ENCODE peak calls at places on chromosomes 12 and 14, in eight cellular contexts. Z, K, U, F, H, R, I and P are unnamed samples.

GRCh38 chr14:74035556-74035955 is 16.4 kb downstream of the BBOF1 start:
- DNase-seq in I (peak; percentile 62), F (no peak), Z (no peak), U (no peak), K (no peak), R (no peak), H (no peak), P (no peak)

GRCh38 chr14:52755607-52756316 is 25.8 kb downstream of the STYX start:
- DNase-seq in H (no peak), I (no peak), R (no peak), F (no peak), U (no peak), Z (peak; percentile 19), K (no peak), P (no peak)

GRCh38 chr12:68370006-68370590 is 37.9 kb upstream of the MDM1 start:
- DNase-seq in F (no peak), Z (no peak), I (no peak), H (no peak), U (no peak), K (no peak), R (no peak), P (no peak)

GRCh38 chr12:68815928-68816800 is 8.2 kb downstream of the MDM2 start:
- DNase-seq in K (no peak), Z (no peak), R (no peak), H (no peak), I (no peak), U (no peak), F (no peak), P (no peak)

GRCh38 chr12:126547905-126548304 is 1482.7 kb downstream of the AACS start:
- DNase-seq in H (no peak), R (no peak), Z (no peak), F (no peak), K (no peak), I (no peak), U (no peak), P (no peak)

GRCh38 chr14:67538501-67538900 is 5.4 kb downstream of the PLEKHH1 start:
- DNase-seq in H (no peak), I (peak; percentile 59), K (no peak), F (no peak), U (no peak), Z (no peak), R (no peak), P (no peak)

GRCh38 chr12:108939594-108939993 is 59.7 kb downstream of the DAO start:
- DNase-seq in U (no peak), F (peak; percentile 11), Z (peak; percentile 34), H (no peak), K (no peak), R (no peak), I (peak; percentile 15), P (no peak)

GRCh38 chr14:37695836-37696235 is 100.4 kb downstream of the TTC6 start:
- DNase-seq in K (no peak), F (no peak), R (no peak), I (no peak), H (no peak), Z (no peak), U (no peak), P (no peak)

GRCh38 chr12:15591811-15592210 is 197.4 kb downstream of the EPS8 start:
- DNase-seq in R (no peak), F (no peak), U (no peak), K (peak; percentile 30), Z (no peak), H (no peak), I (no peak), P (no peak)

GRCh38 chr12:100404769-100405407 is 48.0 kb downstream of the SLC17A8 start:
- DNase-seq in I (peak; percentile 76), Z (peak; percentile 58), H (peak; percentile 70), K (no peak), R (peak; percentile 65), F (peak; percentile 62), U (no peak), P (peak; percentile 73)

GRCh38 chr12:121284551-121285390 is 11.7 kb downstream of the CAMKK2 start:
- DNase-seq in U (no peak), F (no peak), Z (no peak), H (no peak), K (no peak), I (no peak), R (no peak), P (peak; percentile 63)

GRCh38 chr14:102390064-102390463 is 27.3 kb downstream of the TECPR2 start:
- DNase-seq in Z (no peak), I (no peak), F (no peak), K (no peak), R (no peak), U (no peak), H (no peak), P (no peak)

GRCh38 chr12:130041983-130042812 is 120.1 kb upstream of the FZD10 start:
- DNase-seq in R (peak; percentile 79), F (no peak), U (no peak), I (peak; percentile 78), Z (peak; percentile 80), H (no peak), K (no peak), P (peak; percentile 81)

GRCh38 chr12:102638777-102639176 is 158.4 kb upstream of the IGF1 start:
- DNase-seq in H (no peak), U (no peak), I (no peak), R (no peak), F (peak; percentile 26), K (no peak), Z (no peak), P (no peak)

GRCh38 chr12:28108599-28108998 is 81.7 kb upstream of the CCDC91 start:
- DNase-seq in Z (no peak), R (no peak), I (no peak), F (peak; percentile 69), H (no peak), U (no peak), K (no peak), P (no peak)

GRCh38 chr12:1936406-1937320 is 18.2 kb upstream of the CACNA2D4 start:
- DNase-seq in U (peak; percentile 65), H (no peak), K (peak; percentile 60), F (no peak), R (peak; percentile 70), Z (peak; percentile 70), I (no peak), P (peak; percentile 87)

GRCh38 chr14:54182419-54183040 is 214.3 kb upstream of the CDKN3 start:
- DNase-seq in R (no peak), H (no peak), Z (no peak), I (no peak), U (no peak), K (no peak), F (no peak), P (no peak)

GRCh38 chr14:76348898-76349297 is 27.0 kb upstream of the ESRRB start:
- DNase-seq in H (peak; percentile 47), K (peak; percentile 80), Z (no peak), R (peak; percentile 69), I (no peak), F (no peak), U (peak; percentile 25), P (no peak)

DNA sequence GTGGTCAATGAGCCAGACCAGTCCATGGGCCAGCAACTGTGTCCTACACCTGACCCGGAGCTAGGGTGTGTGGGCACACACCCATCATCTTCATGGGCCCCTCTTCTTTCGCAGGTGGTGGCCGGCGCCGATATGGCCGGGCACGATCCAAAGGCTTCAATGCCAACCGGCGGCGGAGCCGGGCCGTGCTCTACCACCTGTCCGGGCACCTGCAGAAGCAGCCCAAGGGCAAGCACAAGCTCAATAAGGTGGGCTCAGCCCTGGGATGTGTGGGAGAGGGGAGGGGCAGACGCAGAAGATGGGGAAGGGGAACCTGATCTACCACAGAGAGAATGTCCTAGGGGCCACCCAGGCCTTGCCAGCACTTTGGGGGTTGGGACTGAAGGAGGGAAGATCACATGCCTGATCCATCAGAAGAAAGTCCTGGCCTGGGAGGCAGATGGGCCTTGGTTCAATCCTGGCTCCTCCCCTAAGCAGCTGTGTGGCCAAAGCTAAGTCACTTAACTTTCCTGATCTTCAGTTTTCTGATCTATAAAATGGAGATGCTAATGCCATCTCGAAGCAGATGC is 3.8 kb downstream of the KCNH3 start:
- DNase-seq in K (no peak), I (peak; percentile 33), U (peak; percentile 8), R (no peak), Z (no peak), H (no peak), F (no peak), P (no peak)
- H3K27me3 ChIP-seq in K (peaks cover 4% of the 10 kb centered on the region), I (peaks cover 8% of the 10 kb centered on the region), U (peaks cover 72% of the 10 kb centered on the region), R (peaks cover 23% of the 10 kb centered on the region), Z (peaks cover 68% of the 10 kb centered on the region), H (peaks cover 55% of the 10 kb centered on the region), F (peaks cover 25% of the 10 kb centered on the region), P (no peaks in the 10 kb centered on the region)

DNA sequence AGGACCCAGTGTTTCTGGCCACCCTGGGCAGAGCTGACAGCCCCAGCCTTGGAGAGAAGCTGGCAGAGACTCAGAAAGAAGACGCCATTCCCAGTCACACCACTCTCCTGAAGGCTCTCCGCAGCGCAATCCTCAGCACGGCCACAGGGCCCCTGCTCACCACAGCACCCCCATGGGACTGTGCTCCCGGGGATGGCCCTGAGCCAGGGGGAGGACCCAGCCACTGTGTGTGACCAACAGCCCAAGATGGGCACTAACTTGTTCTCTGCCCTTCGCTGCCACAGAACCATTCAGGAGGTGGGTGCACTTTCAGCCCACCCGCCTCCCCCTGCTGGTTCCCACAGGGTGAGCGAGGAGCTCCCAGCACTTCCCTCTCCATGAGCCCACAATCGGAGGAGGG is 57.1 kb downstream of the CCNK start:
- DNase-seq in F (no peak), R (peak; percentile 80), H (no peak), U (no peak), I (no peak), Z (no peak), K (no peak), P (no peak)
- TF ChIP-seq CTCF in F (no peak), R (peak; percentile 35), H (no peak), U (peak; percentile 26), I (peak; percentile 47), Z (no peak), K (no peak), P (no peak)

DNA sequence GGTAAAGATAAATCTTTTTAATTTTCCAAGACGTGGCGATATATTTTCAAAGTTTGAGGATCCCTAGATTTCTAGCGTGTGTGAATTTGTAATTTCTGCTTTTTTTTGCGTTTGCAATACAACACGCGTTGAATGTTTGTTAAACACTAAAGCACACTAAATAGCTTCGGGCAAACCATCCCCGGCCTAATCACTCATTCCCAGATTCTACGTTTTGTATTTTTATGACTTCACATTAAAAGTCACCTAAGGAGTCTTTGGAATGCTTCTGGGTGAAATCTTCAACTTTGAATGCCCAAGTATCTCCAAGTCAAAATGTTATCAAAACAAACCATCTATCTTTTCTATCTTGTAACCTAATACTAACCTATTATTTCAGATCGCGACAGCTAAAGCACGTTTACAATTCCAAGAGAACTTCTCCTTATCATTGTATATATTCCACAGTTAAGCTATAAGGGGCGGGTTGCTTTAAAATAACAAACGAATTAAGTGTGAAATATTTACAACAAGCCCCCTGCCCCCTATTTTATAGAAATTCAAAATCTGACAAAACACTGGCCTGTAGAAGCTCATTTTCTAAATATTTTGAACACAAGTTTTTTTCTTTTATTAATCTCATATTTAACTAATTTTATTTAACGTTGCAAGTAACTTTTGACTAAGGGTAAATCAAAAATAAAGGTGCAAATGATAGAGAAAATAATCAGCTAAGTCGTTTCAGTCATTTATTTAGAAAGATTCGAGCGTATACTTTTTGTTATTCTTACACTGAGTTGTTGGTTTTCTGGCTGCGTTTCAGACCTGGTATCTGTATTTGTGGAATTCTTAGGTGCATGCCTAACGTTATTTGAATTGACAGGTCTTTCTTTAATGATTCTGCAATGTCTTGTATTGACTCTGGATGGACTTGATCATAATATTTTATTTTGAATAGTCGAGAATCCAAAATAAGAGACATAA is 1.2 kb downstream of the ALX1 start:
- DNase-seq in U (no peak), H (no peak), K (no peak), I (no peak), Z (no peak), R (no peak), F (no peak), P (no peak)
- H3K27me3 ChIP-seq in U (peaks cover 100% of the 10 kb centered on the region), H (peaks cover 29% of the 10 kb centered on the region), K (peaks cover 91% of the 10 kb centered on the region), I (no peaks in the 10 kb centered on the region), Z (peaks cover 18% of the 10 kb centered on the region), R (peaks cover 91% of the 10 kb centered on the region), F (no peaks in the 10 kb centered on the region), P (peaks cover 8% of the 10 kb centered on the region)

GRCh38 chr12:85310456-85311076 is 30.5 kb downstream of the ALX1 start:
- DNase-seq in I (no peak), K (no peak), R (no peak), Z (no peak), U (no peak), F (peak; percentile 11), H (no peak), P (no peak)
- TF ChIP-seq CTCF in I (no peak), K (no peak), R (peak; percentile 37), Z (peak; percentile 57), U (peak; percentile 21), F (peak; percentile 27), H (no peak), P (peak; percentile 46)